ENCODE peak calls at places on chromosomes 4 and X, in eight cellular contexts. L is psoas muscle; D is SK-N-MC; H is PC-3; U is heart left ventricle; N is CD4-positive, alpha-beta memory T cell; G is IMR-90; V is adrenal gland. S is an unnamed sample. For H3K36me3, the result is how much of the 10 kb centered on the place peaks cover.

GRCh38 chr4:16530688-16531635 is 304.7 kb upstream of the TAPT1 start:
- DNase-seq in L (no peak), V (no peak), U (no peak), H (no peak), N (no peak), G (peak), D (no peak), S (no peak)

GRCh38 chrX:11792461-11793421 is 34.7 kb downstream of the MSL3 start:
- DNase-seq in V (no peak), L (no peak), G (no peak), U (no peak), H (peak), N (peak), D (no peak), S (peak)

GRCh38 chrX:7068939-7069367 is 78.6 kb upstream of the STS start:
- DNase-seq in V (no peak), H (no peak), N (no peak), G (no peak), D (no peak), U (no peak), L (no peak), S (no peak)

GRCh38 chrX:100296183-100296753 is 113.8 kb downstream of the PCDH19 start:
- DNase-seq in G (no peak), H (no peak), D (no peak), V (no peak), U (no peak), N (no peak), L (no peak), S (no peak)

GRCh38 chr4:122364700-122365404 is 14.0 kb upstream of the ADAD1 start:
- DNase-seq in V (no peak), G (no peak), H (peak), U (peak), L (no peak), D (no peak), N (peak), S (no peak)

GRCh38 chrX:148416142-148416541 is 84.3 kb upstream of the AFF2 start:
- DNase-seq in D (no peak), L (no peak), H (no peak), N (no peak), G (no peak), U (no peak), V (no peak), S (no peak)

GRCh38 chr4:135804785-135805184 is 1603.2 kb upstream of the PABPC4L start:
- DNase-seq in L (no peak), U (no peak), N (no peak), D (no peak), G (no peak), H (no peak), V (no peak), S (no peak)

GRCh38 chrX:9327747-9328145 is 137.1 kb upstream of the TBL1X start:
- DNase-seq in G (peak), D (no peak), H (peak), L (no peak), U (no peak), V (no peak), N (no peak), S (no peak)

GRCh38 chr4:44661940-44662622 is 10.7 kb upstream of the YIPF7 start:
- DNase-seq in V (no peak), G (no peak), N (no peak), D (no peak), H (peak), U (no peak), L (no peak), S (no peak)

GRCh38 chr4:168654206-168655174 is 157.6 kb downstream of the PALLD start:
- DNase-seq in G (no peak), N (no peak), V (no peak), D (no peak), L (no peak), U (no peak), H (peak), S (no peak)

GRCh38 chr4:54872246-54872645 is 214.5 kb downstream of the KIT start:
- DNase-seq in D (no peak), G (peak), H (peak), V (no peak), N (no peak), L (no peak), U (no peak), S (no peak)

GRCh38 chrX:135522878-135523693 is 2.6 kb downstream of the INTS6L start:
- DNase-seq in G (no peak), V (no peak), H (no peak), L (no peak), U (no peak), N (no peak), D (no peak), S (no peak)
- H3K27ac ChIP-seq in G (no peak), V (no peak), H (no peak), L (no peak), U (peak), N (peak), D (no peak), S (peak)

GRCh38 chr4:139709660-139710059 is 44.0 kb downstream of the MGST2 start:
- DNase-seq in H (no peak), L (no peak), D (no peak), U (no peak), G (no peak), N (no peak), V (no peak), S (no peak)

GRCh38 chr4:139710073-139710472 is 44.5 kb downstream of the MGST2 start:
- DNase-seq in H (no peak), U (no peak), D (no peak), L (no peak), V (no peak), N (no peak), G (peak), S (no peak)

GRCh38 chr4:139700568-139700967 is 34.9 kb downstream of the MGST2 start:
- DNase-seq in D (no peak), N (no peak), G (no peak), L (no peak), V (no peak), U (no peak), H (no peak), S (no peak)

DNA sequence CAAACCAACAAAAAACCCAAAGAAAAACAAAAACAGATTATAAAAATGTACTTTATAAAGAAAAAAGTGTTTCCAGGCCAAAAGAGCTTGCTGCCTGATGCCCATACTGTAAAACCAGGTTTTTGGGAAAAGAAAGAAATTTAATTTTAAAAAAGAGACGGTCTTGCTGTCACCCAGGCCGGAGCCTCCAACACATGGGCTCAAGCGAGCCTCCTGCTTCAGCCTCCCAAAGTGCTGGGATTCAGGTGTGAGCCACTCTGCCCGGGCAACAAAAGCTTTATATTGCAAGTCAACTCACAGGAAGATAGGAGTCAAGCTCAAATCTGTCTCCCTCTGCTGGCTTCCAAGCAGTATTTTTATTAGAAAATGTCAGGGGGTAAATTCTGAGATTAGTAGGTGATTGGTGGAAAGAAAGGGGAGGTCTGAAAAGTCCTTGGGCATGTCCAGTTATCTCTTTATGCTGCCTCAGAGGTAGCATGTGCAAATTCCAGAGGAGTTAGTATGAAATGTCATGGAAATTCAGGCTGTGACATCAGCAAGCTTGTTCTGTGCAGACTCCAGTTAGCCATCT is 39.4 kb downstream of the MGST2 start:
- DNase-seq in V (no peak), D (no peak), L (no peak), U (no peak), G (peak), N (no peak), H (peak), S (no peak)
- H3K36me3 ChIP-seq in V (under half), D (under half), L (under half), U (half or more), G (under half), N (under half), H (under half), S (under half)

DNA sequence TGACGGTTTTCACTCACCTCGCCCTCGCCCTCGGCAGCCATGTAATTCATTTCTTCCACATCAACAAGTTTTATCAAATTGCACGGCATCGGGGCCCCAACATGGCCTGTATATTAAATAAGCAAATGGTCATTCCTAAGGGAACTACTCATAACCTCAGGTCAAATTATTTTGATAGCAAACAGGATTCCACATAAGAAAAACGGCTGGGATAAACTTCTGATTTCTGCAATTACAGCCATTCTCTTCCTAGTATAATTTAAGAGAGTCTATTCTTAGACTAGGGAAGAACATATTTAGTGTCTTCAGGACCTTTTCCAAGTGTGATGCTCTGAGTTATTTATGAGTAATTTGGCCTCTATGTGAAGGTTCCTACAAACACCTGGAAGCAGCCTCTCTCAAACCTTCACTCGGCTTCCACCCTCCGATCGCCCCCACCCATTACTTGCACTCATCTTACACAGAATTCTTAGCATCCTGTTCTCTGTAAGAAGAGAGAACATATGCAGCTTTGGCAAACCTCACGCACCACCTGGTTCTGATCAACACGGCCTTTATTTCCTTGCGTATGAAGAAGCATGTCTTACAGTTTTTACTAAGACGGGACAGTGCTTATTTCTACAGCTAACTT is 29.4 kb upstream of the CENPU start:
- DNase-seq in U (no peak), L (peak), N (no peak), V (no peak), G (peak), H (no peak), D (no peak), S (peak)
- H3K27ac ChIP-seq in U (no peak), L (peak), N (no peak), V (no peak), G (no peak), H (no peak), D (no peak), S (no peak)

GRCh38 chr4:535924-536281 is 36.9 kb downstream of the PIGG start:
- DNase-seq in G (no peak), U (peak), V (no peak), N (no peak), D (no peak), H (no peak), L (no peak), S (no peak)

GRCh38 chr4:534101-534575 is 35.1 kb downstream of the PIGG start:
- DNase-seq in U (no peak), V (no peak), N (no peak), D (no peak), L (no peak), G (no peak), H (no peak), S (no peak)

GRCh38 chr4:536351-536972 is 37.5 kb downstream of the PIGG start:
- DNase-seq in U (peak), L (no peak), G (no peak), H (no peak), D (no peak), N (no peak), V (no peak), S (no peak)

GRCh38 chr4:534576-535151 is 35.7 kb downstream of the PIGG start:
- DNase-seq in U (peak), N (no peak), D (no peak), V (no peak), H (no peak), L (no peak), G (no peak), S (no peak)

GRCh38 chr4:535181-535923 is 36.3 kb downstream of the PIGG start:
- DNase-seq in N (no peak), U (peak), V (no peak), H (no peak), G (no peak), L (no peak), D (no peak), S (no peak)
- H3K36me3 ChIP-seq in N (under half), U (half or more), V (under half), H (under half), G (half or more), L (half or more), D (under half), S (under half)

GRCh38 chrX:40121618-40122017 is 23.9 kb upstream of the BCOR start:
- DNase-seq in N (no peak), D (no peak), H (no peak), U (no peak), V (no peak), L (no peak), G (no peak), S (no peak)

GRCh38 chrX:40130207-40130606 is 32.4 kb upstream of the BCOR start:
- DNase-seq in U (no peak), G (peak), H (peak), L (no peak), N (no peak), D (no peak), V (no peak), S (no peak)

GRCh38 chrX:40131644-40132376 is 34.1 kb upstream of the BCOR start:
- DNase-seq in G (no peak), V (no peak), L (no peak), N (no peak), U (no peak), D (no peak), H (no peak), S (no peak)

GRCh38 chrX:40122487-40122886 is 24.7 kb upstream of the BCOR start:
- DNase-seq in H (no peak), D (no peak), N (no peak), V (no peak), G (no peak), L (no peak), U (no peak), S (no peak)

DNA sequence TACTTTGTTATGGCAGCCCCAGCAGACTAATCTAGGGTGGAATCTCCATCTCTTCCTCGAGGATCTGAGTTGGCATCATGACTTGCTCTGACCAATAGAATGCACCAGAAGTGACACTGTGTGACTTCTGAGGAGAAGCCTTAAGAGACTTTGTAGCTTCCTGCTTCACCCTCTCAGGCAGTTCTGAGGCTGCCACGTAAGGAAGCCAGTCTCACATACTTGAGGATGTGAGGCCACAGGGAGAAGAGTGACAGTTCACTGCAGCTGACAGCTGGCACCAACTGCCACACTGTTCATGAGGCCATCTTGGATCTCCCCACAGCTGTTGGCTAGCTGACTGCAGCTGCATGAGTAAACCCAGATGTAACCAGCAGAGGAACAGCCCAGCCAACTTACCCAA is 29.3 kb upstream of the BCOR start:
- DNase-seq in D (no peak), V (no peak), N (no peak), G (no peak), U (no peak), L (no peak), H (no peak), S (no peak)
- H3K27ac ChIP-seq in D (no peak), V (no peak), N (no peak), G (no peak), U (no peak), L (no peak), H (no peak), S (no peak)

GRCh38 chr4:153486281-153487151 is 20.4 kb downstream of the TMEM131L start:
- DNase-seq in N (no peak), G (peak), V (no peak), H (peak), U (no peak), D (no peak), L (no peak), S (no peak)
- H3K36me3 ChIP-seq in N (under half), G (under half), V (under half), H (under half), U (under half), D (under half), L (under half), S (under half)

GRCh38 chr4:182193261-182193660 is 49.9 kb upstream of the TENM3 start:
- DNase-seq in L (no peak), N (no peak), D (no peak), U (no peak), G (no peak), V (no peak), H (no peak), S (no peak)
- H3K27ac ChIP-seq in L (no peak), N (no peak), D (no peak), U (no peak), G (no peak), V (no peak), H (no peak), S (no peak)

DNA sequence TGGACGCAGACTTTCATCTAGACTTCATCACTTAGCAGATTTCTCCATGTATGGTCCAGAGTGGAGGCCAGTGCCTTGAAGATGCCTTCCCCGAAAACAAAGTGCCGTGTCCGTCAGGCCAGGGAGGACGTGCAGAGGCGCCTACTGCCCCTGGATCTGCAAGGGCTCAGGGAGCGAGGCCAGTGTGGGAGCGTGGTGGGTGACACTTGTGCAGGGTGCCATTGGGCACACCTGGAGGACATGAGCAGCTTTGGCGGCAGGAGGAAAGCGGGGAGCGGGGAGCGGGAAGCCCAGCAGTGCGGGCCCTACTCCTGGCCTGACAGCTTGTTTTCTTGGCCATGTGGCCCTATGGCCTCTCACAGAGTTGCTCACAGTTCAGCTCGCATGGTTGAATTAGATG is 25.8 kb downstream of the WFS1 start:
- DNase-seq in V (no peak), G (no peak), L (no peak), U (no peak), D (no peak), H (no peak), N (no peak), S (no peak)
- H3K36me3 ChIP-seq in V (half or more), G (half or more), L (half or more), U (half or more), D (under half), H (under half), N (under half), S (under half)

S was measured in naive thymus-derived CD4-positive, alpha-beta T cell.